ENCODE peak calls at places on chromosomes 1 and 21, in seven cellular contexts. N is lower lobe of right lung, C is IMR-90, Z is Peyer's patch, T is astrocyte of the cerebellum, R is SK-N-SH, W is PC-3. A is an unnamed sample.
A peak's percentile ranks its signal among the peaks of the same experiment; 100 is the strongest.

GRCh38 chr21:27569831-27570230 is 602.9 kb upstream of the ADAMTS5 start:
- DNase-seq in N (no peak), C (no peak), Z (no peak), T (no peak), R (no peak), W (no peak), A (no peak)

GRCh38 chr1:76477131-76477530 is 390.1 kb upstream of the ST6GALNAC5 start:
- DNase-seq in N (no peak), C (no peak), Z (no peak), T (no peak), R (no peak), W (no peak), A (no peak)

GRCh38 chr1:1304331-1305299 is 3.1 kb downstream of the ACAP3 start:
- DNase-seq in N (peak; percentile 69), C (peak; percentile 84), Z (peak; percentile 80), T (peak; percentile 15), R (peak; percentile 91), W (no peak), A (peak; percentile 97)

GRCh38 chr1:44903261-44903660 is 60.2 kb upstream of the PTCH2 start:
- DNase-seq in N (no peak), C (peak; percentile 42), Z (no peak), T (no peak), R (no peak), W (no peak), A (no peak)

GRCh38 chr1:40622936-40623629 is 42.4 kb downstream of the RIMS3 start:
- DNase-seq in N (no peak), C (no peak), Z (peak; percentile 7), T (no peak), R (no peak), W (no peak), A (no peak)

GRCh38 chr1:8456306-8456912 is 138.5 kb downstream of the SLC45A1 start:
- DNase-seq in N (no peak), C (peak; percentile 82), Z (no peak), T (peak; percentile 43), R (no peak), W (peak; percentile 55), A (no peak)

GRCh38 chr1:211551628-211552465 is 27.1 kb downstream of the SLC30A1 start:
- DNase-seq in N (no peak), C (peak; percentile 79), Z (no peak), T (no peak), R (no peak), W (peak; percentile 50), A (no peak)

GRCh38 chr1:160711528-160712311 is at the start of gene CD48:
- DNase-seq in N (no peak), C (no peak), Z (no peak), T (no peak), R (no peak), W (no peak), A (no peak)

GRCh38 chr1:42777860-42778259 is 6.9 kb upstream of the TMEM269 start:
- DNase-seq in N (no peak), C (peak; percentile 46), Z (no peak), T (peak; percentile 15), R (peak; percentile 75), W (peak; percentile 48), A (peak; percentile 74)

GRCh38 chr1:207949571-207950195 is 38.8 kb upstream of the CD34 start:
- DNase-seq in N (no peak), C (no peak), Z (no peak), T (no peak), R (no peak), W (no peak), A (no peak)

GRCh38 chr1:205577874-205578658 is 53.7 kb downstream of the ELK4 start:
- DNase-seq in N (no peak), C (peak; percentile 82), Z (no peak), T (no peak), R (peak; percentile 66), W (no peak), A (peak; percentile 63)

GRCh38 chr1:235486321-235486720 is 17.9 kb downstream of the B3GALNT2 start:
- DNase-seq in N (no peak), C (peak; percentile 16), Z (no peak), T (no peak), R (no peak), W (peak; percentile 38), A (no peak)

GRCh38 chr1:6612641-6613360 is 730 bp upstream of the PHF13 start:
- DNase-seq in N (peak; percentile 74), C (peak; percentile 39), Z (no peak), T (no peak), R (peak; percentile 62), W (peak; percentile 94), A (no peak)

GRCh38 chr1:226678701-226679100 is 60.4 kb downstream of the ITPKB start:
- DNase-seq in N (no peak), C (no peak), Z (no peak), T (no peak), R (no peak), W (no peak), A (no peak)

GRCh38 chr1:203764105-203765028 is 616 bp upstream of the LAX1 start:
- DNase-seq in N (no peak), C (no peak), Z (no peak), T (no peak), R (no peak), W (no peak), A (no peak)

GRCh38 chr1:193183019-193183643 is 3.3 kb downstream of the B3GALT2 start:
- DNase-seq in N (no peak), C (peak; percentile 71), Z (no peak), T (peak; percentile 50), R (peak; percentile 28), W (peak; percentile 69), A (no peak)

GRCh38 chr1:182761396-182762395 is 27.9 kb upstream of the NPL start:
- DNase-seq in N (no peak), C (peak; percentile 17), Z (no peak), T (no peak), R (peak; percentile 27), W (no peak), A (peak; percentile 17)

DNA sequence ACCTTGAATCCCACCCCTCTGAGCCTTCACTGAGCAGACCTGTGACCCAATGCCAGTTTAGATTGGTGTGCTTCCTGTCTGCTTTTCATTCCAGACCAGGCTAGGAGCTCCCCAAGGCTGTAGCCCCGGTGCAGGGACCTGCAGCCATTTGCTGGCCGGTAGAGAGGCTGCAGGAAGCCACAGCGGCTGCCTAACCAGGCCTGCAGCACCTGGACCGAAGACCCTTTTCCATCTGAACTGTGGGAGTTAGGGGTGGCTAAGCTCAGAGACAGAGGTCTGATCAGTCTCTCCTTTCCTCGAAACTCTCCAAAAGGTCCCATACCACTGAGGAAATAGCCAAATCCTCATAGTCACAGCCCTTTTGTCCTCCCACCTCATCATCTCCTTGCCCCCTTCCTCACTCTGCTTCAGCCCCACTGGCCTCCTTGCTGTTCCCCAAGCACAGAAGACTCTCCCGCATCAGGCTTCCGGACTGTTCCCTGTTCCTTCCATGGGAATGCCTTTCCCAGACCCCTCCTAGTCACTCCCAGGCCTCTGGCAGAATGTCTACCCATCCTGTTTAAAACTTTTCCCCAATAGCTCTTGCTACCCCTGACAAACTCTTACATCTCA is 674 bp upstream of the TTC4 start:
- DNase-seq in N (no peak), C (no peak), Z (no peak), T (no peak), R (no peak), W (peak; percentile 2), A (no peak)
- H3K4me3 ChIP-seq in N (peak overlapping the region; percentile 80), C (peak overlapping the region; percentile 86), Z (peak overlapping the region; percentile 60), T (peak overlapping the region; percentile 81), R (peak overlapping the region; percentile 71), W (peak overlapping the region; percentile 80), A (no peak overlapping the region)

DNA sequence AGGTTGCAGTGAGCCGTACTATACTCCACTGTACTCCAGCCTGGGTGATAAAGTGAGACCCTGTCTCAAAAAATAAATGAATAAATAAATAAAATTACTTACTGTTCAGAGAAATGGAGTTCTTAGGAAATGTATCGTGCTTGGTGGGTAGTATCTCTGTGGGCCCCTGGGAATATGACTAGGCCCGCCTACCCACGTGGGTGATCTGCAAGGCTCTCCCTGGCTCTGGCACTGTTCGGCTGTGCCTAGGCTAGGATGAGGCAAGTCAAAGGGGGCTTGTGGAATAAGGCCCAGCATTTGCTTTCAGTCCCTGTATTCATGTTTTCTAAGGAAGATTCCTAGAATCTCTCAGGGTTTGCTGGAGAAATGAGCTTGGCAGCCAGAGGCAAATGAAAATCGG is 4.5 kb upstream of the CSRP1 start:
- DNase-seq in N (no peak), C (no peak), Z (no peak), T (no peak), R (no peak), W (no peak), A (no peak)
- H3K4me3 ChIP-seq in N (no peak overlapping the region), C (no peak overlapping the region), Z (no peak overlapping the region), T (no peak overlapping the region), R (no peak overlapping the region), W (no peak overlapping the region), A (no peak overlapping the region)

DNA sequence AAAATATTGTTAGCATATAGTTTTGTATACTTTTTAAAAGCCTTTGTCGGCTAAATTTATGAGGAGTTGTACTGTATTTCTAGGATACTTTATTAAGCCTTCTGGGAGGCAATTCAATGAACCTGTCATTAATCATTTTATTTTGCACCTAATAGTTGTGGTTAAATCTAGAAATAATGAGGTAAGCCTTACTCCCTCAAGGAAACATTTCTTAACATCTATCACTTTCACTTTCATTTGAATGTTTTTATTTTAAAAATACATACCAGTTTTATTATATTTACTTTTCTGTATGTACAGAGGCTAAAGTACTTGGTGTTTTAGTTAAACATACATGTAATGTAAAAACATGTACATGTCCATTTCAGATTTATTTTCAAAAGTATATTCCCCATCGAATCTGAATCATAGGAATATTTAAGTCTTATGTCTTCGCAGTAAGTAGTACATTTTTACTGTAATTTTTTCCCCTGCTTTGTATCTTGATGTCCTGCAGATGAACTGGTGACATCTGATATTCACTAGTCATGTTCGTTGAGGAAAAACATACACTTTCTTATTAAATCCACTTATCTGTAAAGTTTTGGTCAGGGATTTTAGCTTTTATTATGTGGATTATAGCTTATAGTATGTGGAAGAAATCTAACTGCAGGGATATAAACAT is 82.8 kb downstream of the DISP1 start:
- DNase-seq in N (no peak), C (no peak), Z (no peak), T (no peak), R (no peak), W (peak; percentile 5), A (no peak)
- H3K4me3 ChIP-seq in N (peak overlapping the region; percentile 17), C (peak overlapping the region; percentile 23), Z (no peak overlapping the region), T (no peak overlapping the region), R (peak overlapping the region; percentile 51), W (peak overlapping the region; percentile 60), A (no peak overlapping the region)

GRCh38 chr1:155130272-155131006 is 2.8 kb downstream of the EFNA1 start:
- DNase-seq in N (no peak), C (no peak), Z (no peak), T (no peak), R (no peak), W (no peak), A (peak; percentile 76)
- H3K4me3 ChIP-seq in N (peak overlapping the region; percentile 64), C (no peak overlapping the region), Z (peak overlapping the region; percentile 20), T (no peak overlapping the region), R (peak overlapping the region; percentile 25), W (peak overlapping the region; percentile 85), A (peak overlapping the region; percentile 0)